ENCODE peak calls at places on chromosomes 3 and 15, in four cellular contexts. Z, R, W and L are unnamed samples.

GRCh38 chr15:71261418-71261817 is 146.1 kb downstream of the THSD4 start:
- DNase-seq in Z (no peak), R (no peak), W (no peak), L (no peak)

GRCh38 chr3:44680921-44681455 is 31.5 kb upstream of the ZNF502 start:
- DNase-seq in Z (no peak), R (no peak), W (no peak), L (no peak)

GRCh38 chr15:50764331-50765201 is 940 bp downstream of the SPPL2A start:
- DNase-seq in Z (peak; percentile 27), R (no peak), W (peak; percentile 24), L (no peak)

GRCh38 chr3:52801839-52802238 is 7.2 kb downstream of the ITIH3 start:
- DNase-seq in Z (no peak), R (no peak), W (no peak), L (no peak)

GRCh38 chr3:71581451-71581980 is 2.0 kb downstream of the FOXP1 start:
- DNase-seq in Z (no peak), R (no peak), W (no peak), L (no peak)

GRCh38 chr3:115476472-115476871 is 146.8 kb upstream of the GAP43 start:
- DNase-seq in Z (no peak), R (no peak), W (no peak), L (no peak)

GRCh38 chr3:117788086-117788485 is 1078.5 kb downstream of the TUSC7 start:
- DNase-seq in Z (peak; percentile 90), R (no peak), W (no peak), L (no peak)

GRCh38 chr3:79040091-79040490 is 727.7 kb downstream of the ROBO1 start:
- DNase-seq in Z (no peak), R (no peak), W (no peak), L (no peak)

GRCh38 chr15:80580107-80580506 is 115.0 kb upstream of the ABHD17C start:
- DNase-seq in Z (peak; percentile 80), R (no peak), W (no peak), L (no peak)

GRCh38 chr3:156388469-156389150 is 166.3 kb downstream of the SSR3 start:
- DNase-seq in Z (peak; percentile 84), R (no peak), W (no peak), L (no peak)

GRCh38 chr3:139764936-139765335 is 87.2 kb upstream of the NMNAT3 start:
- DNase-seq in Z (peak; percentile 66), R (no peak), W (no peak), L (no peak)

GRCh38 chr3:119918992-119919933 is 137.4 kb downstream of the NR1I2 start:
- DNase-seq in Z (no peak), R (no peak), W (no peak), L (no peak)

GRCh38 chr3:193780371-193780770 is 187.4 kb downstream of the OPA1 start:
- DNase-seq in Z (no peak), R (no peak), W (no peak), L (no peak)

GRCh38 chr3:52433328-52434060 is 11.4 kb downstream of the SEMA3G start:
- DNase-seq in Z (no peak), R (no peak), W (no peak), L (no peak)

GRCh38 chr3:12139111-12139511 is 19.6 kb downstream of the TIMP4 start:
- DNase-seq in Z (peak; percentile 73), R (peak; percentile 43), W (peak; percentile 37), L (peak; percentile 33)

GRCh38 chr3:14534379-14535191 is 5.6 kb downstream of the GRIP2 start:
- DNase-seq in Z (no peak), R (no peak), W (no peak), L (no peak)

GRCh38 chr3:190983875-190984274 is 121.4 kb upstream of the GMNC start:
- DNase-seq in Z (no peak), R (no peak), W (no peak), L (no peak)

GRCh38 chr15:88742161-88742560 is 61.1 kb upstream of the ACAN start:
- DNase-seq in Z (no peak), R (no peak), W (no peak), L (no peak)

GRCh38 chr15:48433226-48433886 is 102.1 kb downstream of the DUT start:
- DNase-seq in Z (peak; percentile 73), R (no peak), W (no peak), L (no peak)

GRCh38 chr15:88987951-88988671 is 74.9 kb upstream of the MFGE8 start:
- DNase-seq in Z (peak; percentile 73), R (no peak), W (peak; percentile 70), L (no peak)

DNA sequence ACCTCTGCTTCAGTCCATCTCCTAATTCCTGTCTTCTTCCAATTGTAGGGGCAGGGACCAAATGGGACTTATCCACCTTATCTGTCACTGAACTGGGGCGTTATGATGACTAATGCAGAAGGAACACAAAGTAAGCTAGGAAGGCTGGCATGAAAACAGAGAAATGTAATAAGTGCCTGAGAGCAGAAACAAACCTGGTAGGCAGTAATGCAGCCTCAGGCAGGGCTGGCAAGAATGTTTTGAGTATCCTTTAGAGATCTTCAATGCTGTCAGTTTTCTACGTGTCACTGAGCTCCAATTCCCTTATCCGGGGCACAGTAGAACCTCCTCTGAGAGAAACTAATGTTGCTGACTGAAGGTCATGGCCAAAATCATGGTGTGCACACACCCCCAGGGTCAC is 246.2 kb upstream of the TBL1XR1 start:
- DNase-seq in Z (peak; percentile 39), R (no peak), W (peak; percentile 34), L (peak; percentile 12)
- TF ChIP-seq MAZ in Z (no peak), R (no peak), W (no peak), L (no peak)

DNA sequence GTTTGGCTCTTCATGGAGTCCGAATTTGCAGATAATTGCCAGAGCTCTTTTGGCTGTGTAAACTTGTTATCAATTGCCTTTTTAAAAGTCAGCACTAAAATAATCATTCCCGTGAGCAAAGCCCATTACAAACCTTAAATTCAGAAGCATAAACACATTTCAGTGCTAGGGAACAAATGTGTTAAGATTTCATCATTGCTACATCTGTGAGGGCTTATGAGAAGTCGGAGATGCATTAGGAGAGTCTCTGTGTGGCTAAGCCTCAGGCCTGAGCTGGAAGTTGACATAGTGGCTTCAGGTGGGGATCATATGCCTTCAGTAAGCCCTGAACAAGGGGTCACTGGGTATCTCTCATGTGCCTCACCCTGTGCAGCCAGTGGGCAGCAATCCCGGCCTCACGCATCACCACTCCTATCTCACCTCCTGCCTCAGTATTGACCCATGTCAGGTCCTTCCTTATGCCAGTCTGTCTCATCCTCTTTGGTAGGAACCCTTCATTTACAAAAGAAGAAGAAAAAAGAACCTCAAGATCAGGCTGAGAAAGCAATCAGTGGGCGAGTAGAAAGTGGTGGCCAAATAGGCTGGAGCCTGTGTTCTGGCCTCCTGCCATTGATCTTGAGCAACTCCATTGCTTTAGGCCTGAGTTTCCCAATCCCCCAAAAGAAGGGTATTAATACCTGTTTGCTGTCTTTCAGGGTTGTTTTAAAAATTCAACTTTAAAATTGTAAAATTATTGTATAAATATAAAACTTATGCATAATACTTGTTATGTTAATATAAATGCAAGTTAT is 233.5 kb downstream of the IL20RB start:
- DNase-seq in Z (no peak), R (no peak), W (no peak), L (no peak)
- TF ChIP-seq MAZ in Z (no peak), R (no peak), W (no peak), L (no peak)

DNA sequence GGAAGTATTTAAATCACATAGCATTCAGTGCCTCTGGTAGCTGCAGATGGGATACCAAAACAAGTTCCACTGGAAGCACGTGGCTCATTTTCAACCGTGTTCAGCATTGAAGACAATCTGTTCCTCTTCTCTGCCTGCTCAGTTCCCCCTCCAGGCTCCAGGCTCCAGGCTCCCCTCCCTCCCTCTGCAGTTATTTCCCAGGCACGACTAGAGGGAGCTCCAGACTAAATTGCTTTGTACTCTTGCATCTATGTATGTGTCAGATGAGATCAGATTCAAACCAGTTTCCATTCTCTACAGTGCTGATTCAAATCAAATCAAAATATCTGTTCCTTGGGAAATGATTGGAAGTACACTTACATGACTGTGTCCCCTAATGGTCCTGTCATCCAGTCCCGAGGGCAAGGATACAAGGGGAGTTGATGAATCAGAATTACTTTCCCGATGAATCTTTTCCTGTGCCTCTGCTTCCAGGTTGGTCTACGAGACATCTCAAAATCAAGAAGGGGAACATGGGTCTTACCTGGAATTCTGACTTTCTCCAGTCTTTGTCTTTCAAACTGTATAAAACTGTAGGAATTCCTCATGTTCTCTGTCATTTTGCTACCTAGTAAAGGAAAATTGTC is 600.5 kb downstream of the EDEM1 start:
- DNase-seq in Z (no peak), R (peak; percentile 24), W (peak; percentile 30), L (no peak)
- TF ChIP-seq MAZ in Z (no peak), R (no peak), W (no peak), L (no peak)

GRCh38 chr15:31179683-31180082 is 78.2 kb upstream of the TRPM1 start:
- DNase-seq in Z (no peak), R (no peak), W (no peak), L (no peak)
- TF ChIP-seq MAZ in Z (no peak), R (no peak), W (no peak), L (no peak)

GRCh38 chr15:70066422-70066821 is 31.3 kb downstream of the TLE3 start:
- DNase-seq in Z (peak; percentile 68), R (no peak), W (no peak), L (no peak)

GRCh38 chr15:70063992-70064379 is 33.7 kb downstream of the TLE3 start:
- DNase-seq in Z (no peak), R (no peak), W (no peak), L (no peak)

GRCh38 chr15:70064441-70064840 is 33.3 kb downstream of the TLE3 start:
- DNase-seq in Z (peak; percentile 21), R (no peak), W (no peak), L (no peak)

GRCh38 chr15:70066004-70066403 is 31.7 kb downstream of the TLE3 start:
- DNase-seq in Z (no peak), R (no peak), W (no peak), L (no peak)

DNA sequence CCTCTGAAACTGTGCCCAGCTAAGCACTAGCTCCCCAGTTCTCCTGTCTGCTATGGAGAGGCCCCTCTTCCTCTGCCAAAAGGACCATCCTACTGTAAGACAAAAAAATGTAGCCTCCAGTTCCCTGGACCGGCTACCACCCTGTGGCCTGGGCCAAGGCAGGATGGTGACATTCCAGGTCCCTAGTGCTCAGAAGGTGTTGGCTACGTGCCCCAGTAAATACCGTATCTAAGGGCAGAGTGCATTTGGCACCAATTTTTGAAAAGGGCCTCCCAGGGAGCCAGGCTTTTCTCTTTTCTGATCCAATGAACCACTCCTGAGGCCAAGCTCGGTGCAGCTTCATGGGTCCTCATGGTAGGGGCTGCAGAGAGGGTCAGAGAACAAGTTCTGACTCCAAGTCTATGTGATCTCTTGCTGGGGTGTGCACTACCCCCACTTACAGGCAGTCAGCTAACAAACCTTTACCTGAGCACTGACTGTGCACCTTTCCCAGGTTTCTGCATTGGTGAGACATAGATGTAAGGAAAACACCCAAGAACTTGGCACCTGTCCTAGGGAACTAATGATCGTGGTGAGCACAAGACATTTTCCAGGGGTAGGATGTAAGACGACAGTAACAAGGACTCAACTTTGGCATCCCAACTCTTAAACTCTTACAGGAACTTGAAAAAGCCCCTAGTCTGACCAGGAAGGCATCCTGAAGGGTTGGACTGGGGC is 32.6 kb downstream of the TLE3 start:
- DNase-seq in Z (no peak), R (no peak), W (no peak), L (no peak)
- TF ChIP-seq MAZ in Z (no peak), R (no peak), W (no peak), L (no peak)